ENCODE peak calls at places on chromosomes 5 and 9, in four cellular contexts. One of them, this sample, is unnamed.

GRCh38 chr5:133331866-133332731 is 280.2 kb downstream of the FSTL4 start:
- DNase-seq in A549: no peak
- DNase-seq in GM12878: no peak
- DNase-seq in HepG2: no peak
- DNase-seq in this sample: no peak

GRCh38 chr5:122400961-122401360 is 88.9 kb downstream of the SNCAIP start:
- DNase-seq in A549: no peak
- DNase-seq in GM12878: no peak
- DNase-seq in HepG2: no peak
- DNase-seq in this sample: no peak

GRCh38 chr9:136532799-136533774 is 12.8 kb downstream of the NOTCH1 start:
- DNase-seq in A549: no peak
- DNase-seq in GM12878: no peak
- DNase-seq in HepG2: no peak
- DNase-seq in this sample: no peak

GRCh38 chr9:133750927-133751649 is 12.9 kb upstream of the SARDH start:
- DNase-seq in A549: no peak
- DNase-seq in GM12878: no peak
- DNase-seq in HepG2: no peak
- DNase-seq in this sample: no peak

GRCh38 chr5:178389031-178389729 is 156.6 kb upstream of the PHYKPL start:
- DNase-seq in A549: no peak
- DNase-seq in GM12878: no peak
- DNase-seq in HepG2: no peak
- DNase-seq in this sample: peak

GRCh38 chr5:90809695-90810094 is 251.1 kb downstream of the ADGRV1 start:
- DNase-seq in A549: no peak
- DNase-seq in GM12878: no peak
- DNase-seq in HepG2: no peak
- DNase-seq in this sample: peak

GRCh38 chr5:10288600-10289213 is 19.0 kb downstream of the CMBL start:
- DNase-seq in A549: no peak
- DNase-seq in GM12878: no peak
- DNase-seq in HepG2: no peak
- DNase-seq in this sample: no peak

GRCh38 chr5:92180406-92180805 is 797.3 kb upstream of the ARRDC3 start:
- DNase-seq in A549: no peak
- DNase-seq in GM12878: no peak
- DNase-seq in HepG2: no peak
- DNase-seq in this sample: no peak

GRCh38 chr5:53948598-53948997 is 361.8 kb downstream of the ARL15 start:
- DNase-seq in A549: no peak
- DNase-seq in GM12878: no peak
- DNase-seq in HepG2: no peak
- DNase-seq in this sample: no peak

GRCh38 chr5:140041099-140041491 is 2.0 kb downstream of the NRG2 start:
- DNase-seq in A549: no peak
- DNase-seq in GM12878: no peak
- DNase-seq in HepG2: no peak
- DNase-seq in this sample: no peak

GRCh38 chr9:18256574-18256973 is 217.4 kb upstream of the ADAMTSL1 start:
- DNase-seq in A549: no peak
- DNase-seq in GM12878: no peak
- DNase-seq in HepG2: no peak
- DNase-seq in this sample: no peak

GRCh38 chr5:172102913-172103629 is 85.0 kb downstream of the STK10 start:
- DNase-seq in A549: peak
- DNase-seq in GM12878: no peak
- DNase-seq in HepG2: no peak
- DNase-seq in this sample: no peak

GRCh38 chr9:20043035-20043434 is 254.2 kb upstream of the SLC24A2 start:
- DNase-seq in A549: no peak
- DNase-seq in GM12878: no peak
- DNase-seq in HepG2: no peak
- DNase-seq in this sample: no peak

GRCh38 chr5:142078251-142078650 is 30.3 kb upstream of the NDFIP1 start:
- DNase-seq in A549: no peak
- DNase-seq in GM12878: no peak
- DNase-seq in HepG2: no peak
- DNase-seq in this sample: peak

GRCh38 chr5:169626779-169627178 is 10.3 kb upstream of the DOCK2 start:
- DNase-seq in A549: peak
- DNase-seq in GM12878: no peak
- DNase-seq in HepG2: no peak
- DNase-seq in this sample: no peak

GRCh38 chr9:93826209-93826608 is 128.9 kb downstream of the BARX1 start:
- DNase-seq in A549: peak
- DNase-seq in GM12878: no peak
- DNase-seq in HepG2: no peak
- DNase-seq in this sample: no peak

GRCh38 chr9:27212191-27212590 is 84.8 kb downstream of the EQTN start:
- DNase-seq in A549: no peak
- DNase-seq in GM12878: no peak
- DNase-seq in HepG2: no peak
- DNase-seq in this sample: no peak

GRCh38 chr9:87080512-87081225 is 133.4 kb upstream of the GAS1 start:
- DNase-seq in A549: peak
- DNase-seq in GM12878: no peak
- DNase-seq in HepG2: no peak
- DNase-seq in this sample: peak

GRCh38 chr5:120236360-120236759 is 227.7 kb upstream of the PRR16 start:
- DNase-seq in A549: no peak
- DNase-seq in GM12878: no peak
- DNase-seq in HepG2: no peak
- DNase-seq in this sample: no peak

GRCh38 chr9:99819484-99820329 is 2.0 kb upstream of the NR4A3 start:
- DNase-seq in A549: peak
- DNase-seq in GM12878: peak
- DNase-seq in HepG2: peak
- DNase-seq in this sample: peak
- TF ChIP-seq PBX3 in A549: no peak
- TF ChIP-seq PBX3 in GM12878: peak
- TF ChIP-seq PBX3 in HepG2: no peak
- TF ChIP-seq PBX3 in this sample: peak

GRCh38 chr9:128902351-128903078 is 18.3 kb upstream of the PHYHD1 start:
- DNase-seq in A549: no peak
- DNase-seq in GM12878: no peak
- DNase-seq in HepG2: no peak
- DNase-seq in this sample: no peak
- TF ChIP-seq PBX3 in A549: no peak
- TF ChIP-seq PBX3 in GM12878: no peak
- TF ChIP-seq PBX3 in HepG2: no peak
- TF ChIP-seq PBX3 in this sample: no peak

GRCh38 chr9:130225586-130225985 is 40.0 kb upstream of the HMCN2 start:
- DNase-seq in A549: no peak
- DNase-seq in GM12878: no peak
- DNase-seq in HepG2: no peak
- DNase-seq in this sample: no peak

GRCh38 chr9:130225071-130225470 is 40.5 kb upstream of the HMCN2 start:
- DNase-seq in A549: no peak
- DNase-seq in GM12878: no peak
- DNase-seq in HepG2: no peak
- DNase-seq in this sample: no peak

GRCh38 chr9:130222833-130223232 is 42.7 kb upstream of the HMCN2 start:
- DNase-seq in A549: no peak
- DNase-seq in GM12878: no peak
- DNase-seq in HepG2: no peak
- DNase-seq in this sample: no peak

GRCh38 chr9:130227833-130228232 is 37.7 kb upstream of the HMCN2 start:
- DNase-seq in A549: peak
- DNase-seq in GM12878: no peak
- DNase-seq in HepG2: no peak
- DNase-seq in this sample: no peak

DNA sequence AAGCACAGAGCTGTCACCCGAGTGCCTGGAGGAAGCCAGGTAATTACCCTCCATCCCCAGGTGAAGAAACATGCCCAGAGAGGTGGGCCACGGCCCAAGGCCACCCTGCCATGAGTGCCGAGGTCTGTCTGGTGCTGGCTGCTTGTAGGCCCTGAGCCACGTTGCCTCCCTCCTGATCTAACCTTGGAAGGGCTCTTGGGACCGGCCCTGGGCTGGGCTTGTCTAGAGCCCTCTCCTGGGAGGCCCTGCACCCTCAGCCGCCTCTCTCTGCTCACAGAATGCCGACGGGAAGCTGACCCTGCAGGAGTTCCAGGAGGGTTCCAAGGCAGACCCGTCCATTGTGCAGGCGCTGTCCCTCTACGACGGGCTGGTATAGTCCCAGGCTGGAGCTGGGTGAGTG is 39.4 kb upstream of the HMCN2 start:
- DNase-seq in A549: no peak
- DNase-seq in GM12878: no peak
- DNase-seq in HepG2: no peak
- DNase-seq in this sample: no peak
- TF ChIP-seq PBX3 in A549: no peak
- TF ChIP-seq PBX3 in GM12878: no peak
- TF ChIP-seq PBX3 in HepG2: no peak
- TF ChIP-seq PBX3 in this sample: no peak

GRCh38 chr9:100641166-100641565 is 63.3 kb downstream of the CAVIN4 start:
- DNase-seq in A549: no peak
- DNase-seq in GM12878: no peak
- DNase-seq in HepG2: no peak
- DNase-seq in this sample: no peak

GRCh38 chr9:100637787-100638186 is 59.9 kb downstream of the CAVIN4 start:
- DNase-seq in A549: peak
- DNase-seq in GM12878: no peak
- DNase-seq in HepG2: peak
- DNase-seq in this sample: no peak

DNA sequence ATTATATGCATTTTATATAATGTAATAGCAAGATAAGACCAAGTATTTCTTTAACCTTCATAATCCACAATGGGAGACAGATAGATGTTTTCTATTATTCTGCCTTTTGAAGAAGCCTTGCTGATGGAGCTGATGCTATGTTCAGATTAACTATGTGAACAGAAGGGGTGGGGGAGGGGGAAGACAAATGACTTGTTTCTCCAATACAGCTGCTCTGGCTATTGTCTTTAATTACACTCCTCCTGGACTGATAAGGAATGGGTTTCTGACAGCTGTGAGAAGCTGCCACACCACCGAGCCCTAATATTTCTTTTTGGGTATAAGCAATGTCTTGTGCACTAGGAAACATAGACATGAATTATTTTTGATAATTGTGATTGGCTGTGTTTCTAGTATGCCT is 62.0 kb downstream of the CAVIN4 start:
- DNase-seq in A549: no peak
- DNase-seq in GM12878: no peak
- DNase-seq in HepG2: no peak
- DNase-seq in this sample: no peak
- TF ChIP-seq PBX3 in A549: no peak
- TF ChIP-seq PBX3 in GM12878: no peak
- TF ChIP-seq PBX3 in HepG2: no peak
- TF ChIP-seq PBX3 in this sample: no peak

GRCh38 chr9:124795881-124796415 is 19.0 kb downstream of the OLFML2A start:
- DNase-seq in A549: no peak
- DNase-seq in GM12878: no peak
- DNase-seq in HepG2: peak
- DNase-seq in this sample: no peak
- TF ChIP-seq PBX3 in A549: no peak
- TF ChIP-seq PBX3 in GM12878: no peak
- TF ChIP-seq PBX3 in HepG2: no peak
- TF ChIP-seq PBX3 in this sample: no peak

DNA sequence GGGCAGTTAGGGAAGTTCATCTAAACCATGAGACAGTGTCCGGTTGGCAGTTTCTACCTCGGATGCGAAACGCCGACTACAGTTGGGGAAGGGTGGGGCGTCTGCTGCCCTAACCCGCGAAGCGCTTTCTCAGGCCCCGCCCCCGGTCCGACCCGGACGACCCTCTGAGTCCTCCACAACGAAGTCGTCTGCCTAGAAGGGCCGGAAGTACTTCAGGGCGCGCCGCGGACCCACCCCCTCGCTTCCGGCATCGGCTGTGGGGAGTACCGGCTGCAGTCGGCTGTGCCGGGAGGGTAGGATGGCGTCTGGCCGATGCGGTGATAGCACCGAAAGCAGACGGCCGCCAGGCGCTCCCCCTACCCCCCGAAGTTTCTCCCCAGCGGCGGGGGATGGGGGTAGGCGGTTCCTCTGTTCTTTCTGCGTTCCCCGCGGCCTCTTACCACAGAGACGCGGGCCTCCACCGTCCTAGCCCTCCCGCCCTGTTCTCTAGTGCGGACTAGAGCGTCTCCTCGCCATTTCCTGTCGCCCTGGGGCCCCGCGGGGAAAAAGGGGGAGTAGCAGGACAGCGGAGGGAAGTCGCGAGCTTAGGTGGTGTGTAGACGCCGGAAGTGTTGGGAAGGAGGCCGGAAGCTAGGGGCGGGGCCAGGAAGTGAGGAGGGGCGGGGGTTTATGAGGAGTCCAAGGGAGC is at the start of gene TRIM41:
- DNase-seq in A549: peak
- DNase-seq in GM12878: peak
- DNase-seq in HepG2: peak
- DNase-seq in this sample: peak
- TF ChIP-seq PBX3 in A549: peak
- TF ChIP-seq PBX3 in GM12878: peak
- TF ChIP-seq PBX3 in HepG2: no peak
- TF ChIP-seq PBX3 in this sample: peak

This sample was measured in SK-N-SH.